ENCODE peak calls at places on chromosomes 1 and 21, in nine cellular contexts. One of them, this sample, is unnamed.

GRCh38 chr1:28326980-28327379 is 1.9 kb upstream of the MED18 start:
- DNase-seq in breast epithelium: no peak
- DNase-seq in suprapubic skin: no peak
- DNase-seq in colonic mucosa: no peak
- DNase-seq in H9: no peak
- DNase-seq in adrenal gland: no peak
- DNase-seq in left ventricle myocardium inferior: no peak
- DNase-seq in A673: no peak
- DNase-seq in left lung: no peak
- DNase-seq in this sample: no peak

GRCh38 chr1:15157524-15158399 is 4.2 kb downstream of the TMEM51 start:
- DNase-seq in breast epithelium: no peak
- DNase-seq in suprapubic skin: no peak
- DNase-seq in colonic mucosa: no peak
- DNase-seq in H9: no peak
- DNase-seq in adrenal gland: no peak
- DNase-seq in left ventricle myocardium inferior: no peak
- DNase-seq in A673: no peak
- DNase-seq in left lung: no peak
- DNase-seq in this sample: no peak

GRCh38 chr1:91555821-91556531 is 55.3 kb downstream of the CDC7 start:
- DNase-seq in breast epithelium: no peak
- DNase-seq in suprapubic skin: no peak
- DNase-seq in colonic mucosa: no peak
- DNase-seq in H9: no peak
- DNase-seq in adrenal gland: no peak
- DNase-seq in left ventricle myocardium inferior: no peak
- DNase-seq in A673: no peak
- DNase-seq in left lung: no peak
- DNase-seq in this sample: no peak

GRCh38 chr21:44930543-44930981 is 9.3 kb upstream of the SLX9 start:
- DNase-seq in breast epithelium: no peak
- DNase-seq in suprapubic skin: no peak
- DNase-seq in colonic mucosa: peak
- DNase-seq in H9: no peak
- DNase-seq in adrenal gland: no peak
- DNase-seq in left ventricle myocardium inferior: peak
- DNase-seq in A673: peak
- DNase-seq in left lung: no peak
- DNase-seq in this sample: peak

GRCh38 chr1:159056069-159056698 is 20.4 kb downstream of the AIM2 start:
- DNase-seq in breast epithelium: no peak
- DNase-seq in suprapubic skin: no peak
- DNase-seq in colonic mucosa: no peak
- DNase-seq in H9: peak
- DNase-seq in adrenal gland: no peak
- DNase-seq in left ventricle myocardium inferior: no peak
- DNase-seq in A673: peak
- DNase-seq in left lung: no peak
- DNase-seq in this sample: no peak

GRCh38 chr1:219296916-219297315 is 123.2 kb downstream of the LYPLAL1 start:
- DNase-seq in breast epithelium: no peak
- DNase-seq in suprapubic skin: no peak
- DNase-seq in colonic mucosa: no peak
- DNase-seq in H9: no peak
- DNase-seq in adrenal gland: no peak
- DNase-seq in left ventricle myocardium inferior: no peak
- DNase-seq in A673: no peak
- DNase-seq in left lung: no peak
- DNase-seq in this sample: no peak

GRCh38 chr1:167083066-167083682 is 7.0 kb downstream of the GPA33 start:
- DNase-seq in breast epithelium: no peak
- DNase-seq in suprapubic skin: no peak
- DNase-seq in colonic mucosa: peak
- DNase-seq in H9: no peak
- DNase-seq in adrenal gland: no peak
- DNase-seq in left ventricle myocardium inferior: peak
- DNase-seq in A673: no peak
- DNase-seq in left lung: no peak
- DNase-seq in this sample: no peak

GRCh38 chr1:20964540-20965484 is 177.7 kb upstream of the HP1BP3 start:
- DNase-seq in breast epithelium: no peak
- DNase-seq in suprapubic skin: no peak
- DNase-seq in colonic mucosa: peak
- DNase-seq in H9: no peak
- DNase-seq in adrenal gland: no peak
- DNase-seq in left ventricle myocardium inferior: no peak
- DNase-seq in A673: no peak
- DNase-seq in left lung: no peak
- DNase-seq in this sample: no peak

GRCh38 chr1:15080328-15081033 is 73.1 kb upstream of the TMEM51 start:
- DNase-seq in breast epithelium: no peak
- DNase-seq in suprapubic skin: no peak
- DNase-seq in colonic mucosa: no peak
- DNase-seq in H9: no peak
- DNase-seq in adrenal gland: no peak
- DNase-seq in left ventricle myocardium inferior: no peak
- DNase-seq in A673: no peak
- DNase-seq in left lung: no peak
- DNase-seq in this sample: no peak

GRCh38 chr1:188817814-188818213 is 1659.8 kb downstream of the BRINP3 start:
- DNase-seq in breast epithelium: no peak
- DNase-seq in suprapubic skin: no peak
- DNase-seq in colonic mucosa: no peak
- DNase-seq in H9: no peak
- DNase-seq in adrenal gland: no peak
- DNase-seq in left ventricle myocardium inferior: no peak
- DNase-seq in A673: no peak
- DNase-seq in left lung: no peak
- DNase-seq in this sample: no peak
- TF ChIP-seq CTCF in breast epithelium: no peak
- TF ChIP-seq CTCF in suprapubic skin: no peak
- TF ChIP-seq CTCF in colonic mucosa: no peak
- TF ChIP-seq CTCF in H9: no peak
- TF ChIP-seq CTCF in adrenal gland: no peak
- TF ChIP-seq CTCF in left ventricle myocardium inferior: no peak
- TF ChIP-seq CTCF in A673: no peak
- TF ChIP-seq CTCF in left lung: no peak
- TF ChIP-seq CTCF in this sample: no peak

GRCh38 chr1:156895927-156896326 is 2.4 kb downstream of the PEAR1 start:
- DNase-seq in breast epithelium: no peak
- DNase-seq in suprapubic skin: no peak
- DNase-seq in colonic mucosa: no peak
- DNase-seq in H9: no peak
- DNase-seq in adrenal gland: no peak
- DNase-seq in left ventricle myocardium inferior: no peak
- DNase-seq in A673: no peak
- DNase-seq in left lung: no peak
- DNase-seq in this sample: no peak

GRCh38 chr1:156895408-156895874 is 1.9 kb downstream of the PEAR1 start:
- DNase-seq in breast epithelium: no peak
- DNase-seq in suprapubic skin: no peak
- DNase-seq in colonic mucosa: no peak
- DNase-seq in H9: no peak
- DNase-seq in adrenal gland: no peak
- DNase-seq in left ventricle myocardium inferior: no peak
- DNase-seq in A673: no peak
- DNase-seq in left lung: no peak
- DNase-seq in this sample: no peak

GRCh38 chr1:156898151-156898550 is 4.6 kb downstream of the PEAR1 start:
- DNase-seq in breast epithelium: no peak
- DNase-seq in suprapubic skin: no peak
- DNase-seq in colonic mucosa: no peak
- DNase-seq in H9: no peak
- DNase-seq in adrenal gland: peak
- DNase-seq in left ventricle myocardium inferior: peak
- DNase-seq in A673: no peak
- DNase-seq in left lung: peak
- DNase-seq in this sample: no peak

GRCh38 chr1:156897078-156897825 is 3.7 kb downstream of the PEAR1 start:
- DNase-seq in breast epithelium: no peak
- DNase-seq in suprapubic skin: no peak
- DNase-seq in colonic mucosa: no peak
- DNase-seq in H9: no peak
- DNase-seq in adrenal gland: no peak
- DNase-seq in left ventricle myocardium inferior: no peak
- DNase-seq in A673: peak
- DNase-seq in left lung: no peak
- DNase-seq in this sample: no peak

GRCh38 chr1:156896490-156897033 is 3.0 kb downstream of the PEAR1 start:
- DNase-seq in breast epithelium: no peak
- DNase-seq in suprapubic skin: no peak
- DNase-seq in colonic mucosa: no peak
- DNase-seq in H9: peak
- DNase-seq in adrenal gland: no peak
- DNase-seq in left ventricle myocardium inferior: no peak
- DNase-seq in A673: no peak
- DNase-seq in left lung: no peak
- DNase-seq in this sample: no peak
- H3K27ac ChIP-seq in breast epithelium: peak
- H3K27ac ChIP-seq in suprapubic skin: no peak
- H3K27ac ChIP-seq in colonic mucosa: no peak
- H3K27ac ChIP-seq in H9: no peak
- H3K27ac ChIP-seq in adrenal gland: no peak
- H3K27ac ChIP-seq in left ventricle myocardium inferior: peak
- H3K27ac ChIP-seq in A673: no peak
- H3K27ac ChIP-seq in left lung: peak
- H3K27ac ChIP-seq in this sample: no peak

DNA sequence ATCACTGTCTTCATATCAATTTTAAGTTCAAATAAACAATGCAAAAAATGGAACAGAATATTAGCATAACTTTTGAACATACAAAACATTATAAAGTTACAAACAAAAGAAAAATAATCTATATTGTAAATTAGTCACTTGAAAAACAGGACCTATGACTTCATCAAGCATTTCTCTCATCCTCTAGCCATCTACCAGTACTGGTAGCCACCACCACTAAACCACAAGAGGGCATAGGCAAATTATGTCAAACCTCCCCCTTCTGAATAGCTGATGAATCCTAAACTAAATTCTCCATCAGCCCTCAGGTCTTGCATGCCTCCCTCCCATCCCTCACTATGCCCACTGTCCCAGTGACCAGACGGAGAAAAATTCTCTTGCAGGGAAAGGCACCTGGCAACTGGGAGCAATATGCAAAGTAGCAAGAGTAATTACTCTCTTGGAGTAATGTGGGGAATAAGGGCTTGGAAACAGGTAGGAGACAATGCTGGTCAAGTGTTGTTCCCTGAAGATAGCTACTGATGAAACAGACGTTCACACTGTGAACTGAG is 37.1 kb downstream of the SSX2IP start:
- DNase-seq in breast epithelium: no peak
- DNase-seq in suprapubic skin: no peak
- DNase-seq in colonic mucosa: no peak
- DNase-seq in H9: no peak
- DNase-seq in adrenal gland: no peak
- DNase-seq in left ventricle myocardium inferior: no peak
- DNase-seq in A673: peak
- DNase-seq in left lung: no peak
- DNase-seq in this sample: no peak
- TF ChIP-seq CTCF in breast epithelium: no peak
- TF ChIP-seq CTCF in suprapubic skin: no peak
- TF ChIP-seq CTCF in colonic mucosa: no peak
- TF ChIP-seq CTCF in H9: peak
- TF ChIP-seq CTCF in adrenal gland: no peak
- TF ChIP-seq CTCF in left ventricle myocardium inferior: no peak
- TF ChIP-seq CTCF in A673: peak
- TF ChIP-seq CTCF in left lung: no peak
- TF ChIP-seq CTCF in this sample: no peak

GRCh38 chr1:30810416-30811105 is 53.0 kb upstream of the LAPTM5 start:
- DNase-seq in breast epithelium: no peak
- DNase-seq in suprapubic skin: no peak
- DNase-seq in colonic mucosa: no peak
- DNase-seq in H9: no peak
- DNase-seq in adrenal gland: peak
- DNase-seq in left ventricle myocardium inferior: no peak
- DNase-seq in A673: no peak
- DNase-seq in left lung: no peak
- DNase-seq in this sample: no peak

GRCh38 chr1:30808067-30808662 is 50.6 kb upstream of the LAPTM5 start:
- DNase-seq in breast epithelium: no peak
- DNase-seq in suprapubic skin: no peak
- DNase-seq in colonic mucosa: no peak
- DNase-seq in H9: no peak
- DNase-seq in adrenal gland: peak
- DNase-seq in left ventricle myocardium inferior: no peak
- DNase-seq in A673: no peak
- DNase-seq in left lung: no peak
- DNase-seq in this sample: no peak

GRCh38 chr1:30812093-30812492 is 54.5 kb upstream of the LAPTM5 start:
- DNase-seq in breast epithelium: no peak
- DNase-seq in suprapubic skin: no peak
- DNase-seq in colonic mucosa: no peak
- DNase-seq in H9: no peak
- DNase-seq in adrenal gland: peak
- DNase-seq in left ventricle myocardium inferior: no peak
- DNase-seq in A673: no peak
- DNase-seq in left lung: no peak
- DNase-seq in this sample: no peak

GRCh38 chr1:30809514-30810263 is 52.1 kb upstream of the LAPTM5 start:
- DNase-seq in breast epithelium: no peak
- DNase-seq in suprapubic skin: no peak
- DNase-seq in colonic mucosa: no peak
- DNase-seq in H9: no peak
- DNase-seq in adrenal gland: peak
- DNase-seq in left ventricle myocardium inferior: no peak
- DNase-seq in A673: peak
- DNase-seq in left lung: no peak
- DNase-seq in this sample: no peak

DNA sequence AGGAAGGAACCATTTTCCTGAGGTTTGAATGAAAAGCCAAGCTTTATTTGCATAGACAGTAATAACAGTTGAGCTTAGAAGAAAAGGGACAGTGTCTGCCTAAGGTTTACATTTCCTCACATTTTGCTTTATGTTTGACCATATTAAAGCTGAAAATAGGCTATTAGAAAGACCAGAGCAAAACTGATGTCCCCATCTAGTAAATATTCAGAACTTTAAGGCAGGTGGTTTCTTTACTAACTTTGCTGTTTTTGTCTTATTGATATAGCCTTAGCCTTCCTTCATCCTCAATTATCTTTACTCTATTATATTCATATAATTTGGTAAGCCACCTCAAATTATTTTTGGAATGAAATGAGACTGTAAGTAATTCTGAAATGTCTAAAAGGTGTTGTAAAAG is 53.6 kb upstream of the LAPTM5 start:
- DNase-seq in breast epithelium: no peak
- DNase-seq in suprapubic skin: no peak
- DNase-seq in colonic mucosa: no peak
- DNase-seq in H9: no peak
- DNase-seq in adrenal gland: no peak
- DNase-seq in left ventricle myocardium inferior: no peak
- DNase-seq in A673: no peak
- DNase-seq in left lung: no peak
- DNase-seq in this sample: no peak
- H3K27ac ChIP-seq in breast epithelium: no peak
- H3K27ac ChIP-seq in suprapubic skin: no peak
- H3K27ac ChIP-seq in colonic mucosa: no peak
- H3K27ac ChIP-seq in H9: no peak
- H3K27ac ChIP-seq in adrenal gland: no peak
- H3K27ac ChIP-seq in left ventricle myocardium inferior: no peak
- H3K27ac ChIP-seq in A673: no peak
- H3K27ac ChIP-seq in left lung: no peak
- H3K27ac ChIP-seq in this sample: no peak

GRCh38 chr1:208475951-208476824 is 232.0 kb upstream of the PLXNA2 start:
- DNase-seq in breast epithelium: no peak
- DNase-seq in suprapubic skin: no peak
- DNase-seq in colonic mucosa: no peak
- DNase-seq in H9: peak
- DNase-seq in adrenal gland: peak
- DNase-seq in left ventricle myocardium inferior: no peak
- DNase-seq in A673: no peak
- DNase-seq in left lung: no peak
- DNase-seq in this sample: no peak
- TF ChIP-seq CTCF in breast epithelium: no peak
- TF ChIP-seq CTCF in suprapubic skin: no peak
- TF ChIP-seq CTCF in colonic mucosa: no peak
- TF ChIP-seq CTCF in H9: peak
- TF ChIP-seq CTCF in adrenal gland: no peak
- TF ChIP-seq CTCF in left ventricle myocardium inferior: peak
- TF ChIP-seq CTCF in A673: no peak
- TF ChIP-seq CTCF in left lung: no peak
- TF ChIP-seq CTCF in this sample: no peak

This sample was measured in CD4-positive, alpha-beta T cell.